ENCODE peak calls at places on chromosomes 12 and 14, in six cellular contexts. D is activated T-cell treated with anti-CD3 and anti-CD28 coated beads for 48 hours, O is coronary artery, T is H9, J is brain microvascular endothelial cell, L is EL. Q is an unnamed sample.

GRCh38 chr14:39364509-39364908 is 67.7 kb downstream of the FBXO33 start:
- DNase-seq in L (no peak), J (no peak), T (no peak), D (no peak), O (no peak), Q (no peak)

GRCh38 chr14:58501214-58501816 is 73.8 kb downstream of the KIAA0586 start:
- DNase-seq in T (no peak), O (no peak), L (peak), D (no peak), J (peak), Q (peak)

GRCh38 chr12:39959467-39959866 is 146.4 kb downstream of the SLC2A13 start:
- DNase-seq in L (no peak), D (no peak), J (no peak), T (no peak), O (no peak), Q (no peak)

GRCh38 chr12:112584266-112584722 is 165.5 kb downstream of the PTPN11 start:
- DNase-seq in J (no peak), L (peak), D (no peak), T (peak), O (no peak), Q (no peak)

GRCh38 chr14:106489112-106489881 is 962.9 kb downstream of the TMEM121 start:
- DNase-seq in O (no peak), J (no peak), L (no peak), D (peak), T (no peak), Q (no peak)

GRCh38 chr12:132446535-132447326 is 43.2 kb upstream of the FBRSL1 start:
- DNase-seq in T (no peak), D (no peak), J (no peak), O (no peak), L (no peak), Q (no peak)

GRCh38 chr12:6228535-6229223 is 28.5 kb downstream of the CD9 start:
- DNase-seq in J (no peak), D (no peak), L (no peak), T (no peak), O (no peak), Q (peak)

GRCh38 chr12:25583545-25583944 is 30.5 kb upstream of the LMNTD1 start:
- DNase-seq in D (no peak), J (peak), L (no peak), O (no peak), T (peak), Q (no peak)

GRCh38 chr12:106987846-106988245 is 900 bp upstream of the MTERF2 start:
- DNase-seq in J (no peak), T (no peak), D (no peak), O (no peak), L (no peak), Q (no peak)

GRCh38 chr12:79454338-79454777 is 236.4 kb downstream of the PAWR start:
- DNase-seq in T (no peak), O (no peak), D (no peak), L (peak), J (peak), Q (peak)

GRCh38 chr12:102652645-102653313 is 172.4 kb upstream of the IGF1 start:
- DNase-seq in T (no peak), D (no peak), L (no peak), J (no peak), O (no peak), Q (no peak)

GRCh38 chr12:62098131-62098530 is 162.1 kb upstream of the USP15 start:
- DNase-seq in T (no peak), O (no peak), J (no peak), D (no peak), L (no peak), Q (no peak)

GRCh38 chr14:96940009-96940408 is 142.8 kb downstream of the VRK1 start:
- DNase-seq in D (no peak), L (no peak), O (no peak), T (no peak), J (no peak), Q (no peak)

GRCh38 chr14:44317433-44317746 is 189.7 kb downstream of the FSCB start:
- DNase-seq in O (no peak), D (no peak), J (no peak), L (no peak), T (no peak), Q (no peak)

GRCh38 chr12:49032679-49033447 is 14.3 kb upstream of the PRKAG1 start:
- DNase-seq in J (no peak), D (no peak), L (no peak), O (no peak), T (no peak), Q (no peak)

GRCh38 chr12:15227004-15227679 is 5.9 kb upstream of the RERG start:
- DNase-seq in D (no peak), O (no peak), J (peak), T (peak), L (peak), Q (peak)

GRCh38 chr12:29644536-29645162 is 139.1 kb downstream of the TMTC1 start:
- DNase-seq in J (no peak), O (no peak), T (no peak), L (no peak), D (no peak), Q (no peak)

GRCh38 chr12:31238764-31239387 is 87.1 kb downstream of the SINHCAF start:
- DNase-seq in T (peak), J (peak), L (peak), O (no peak), D (peak), Q (peak)

GRCh38 chr14:69373104-69373503 is 25.0 kb downstream of the ERH start:
- DNase-seq in T (no peak), J (no peak), O (no peak), D (no peak), L (no peak), Q (no peak)

GRCh38 chr12:111578971-111579340 is 20.2 kb downstream of the ATXN2 start:
- DNase-seq in J (no peak), L (no peak), O (no peak), T (no peak), D (no peak), Q (no peak)

GRCh38 chr14:31229638-31230229 is 22.1 kb upstream of the HECTD1 start:
- DNase-seq in T (peak), J (peak), O (peak), L (peak), D (no peak), Q (peak)

GRCh38 chr12:90514325-90514724 is 440.7 kb downstream of the CCER1 start:
- DNase-seq in T (no peak), D (no peak), J (no peak), L (no peak), O (no peak), Q (peak)

GRCh38 chr14:69259531-69260245 is at the start of gene GALNT16:
- DNase-seq in T (peak), J (no peak), D (no peak), O (no peak), L (peak), Q (peak)

GRCh38 chr12:56991319-56991906 is 14.9 kb downstream of the ZBTB39 start:
- DNase-seq in J (no peak), O (peak), T (peak), L (no peak), D (no peak), Q (no peak)

GRCh38 chr14:91252901-91253794 is 8.6 kb upstream of the GPR68 start:
- DNase-seq in T (peak), O (no peak), D (no peak), L (peak), J (no peak), Q (peak)

GRCh38 chr12:1634590-1635191 is 5.7 kb downstream of the WNT5B start:
- DNase-seq in L (peak), T (peak), D (peak), J (peak), O (no peak), Q (peak)

GRCh38 chr14:50612795-50613194 is 52.9 kb downstream of the ATL1 start:
- DNase-seq in L (no peak), D (no peak), T (no peak), J (no peak), O (no peak), Q (no peak)

GRCh38 chr14:102962111-102962627 is 39.7 kb downstream of the AMN start:
- DNase-seq in T (no peak), J (no peak), L (no peak), D (no peak), O (no peak), Q (no peak)

GRCh38 chr12:94704452-94704871 is 54.1 kb upstream of the TMCC3 start:
- DNase-seq in T (no peak), J (peak), L (peak), O (no peak), D (no peak), Q (peak)

GRCh38 chr14:99982449-99983250 is 82.6 kb upstream of the EVL start:
- DNase-seq in T (peak), D (peak), J (peak), O (no peak), L (peak), Q (peak)

GRCh38 chr12:46269429-46270241 is 792 bp upstream of the SLC38A1 start:
- DNase-seq in L (no peak), D (peak), O (no peak), T (peak), J (no peak), Q (no peak)

GRCh38 chr14:23864856-23865255 is 88.7 kb upstream of the DHRS4 start:
- DNase-seq in D (no peak), T (no peak), L (no peak), O (no peak), J (no peak), Q (no peak)

GRCh38 chr12:59166457-59166856 is 246.2 kb upstream of the LRIG3 start:
- DNase-seq in O (no peak), D (no peak), J (no peak), T (no peak), L (no peak), Q (no peak)

GRCh38 chr12:41514050-41514449 is 325.9 kb downstream of the PDZRN4 start:
- DNase-seq in T (no peak), L (no peak), J (no peak), D (no peak), O (no peak), Q (no peak)

GRCh38 chr14:91854327-91854934 is 12.9 kb downstream of the TC2N start:
- DNase-seq in T (no peak), O (no peak), L (no peak), J (no peak), D (no peak), Q (no peak)

Q was measured in foreskin fibroblast.